ENCODE peak calls at places on chromosome 16, in eight cellular contexts. X is CD4-positive, alpha-beta memory T cell; A is A172; T is stimulated activated CD8-positive, alpha-beta memory T cell treated with anti-CD3 and anti-CD28 coated beads, Interleukin-4, amount 100 ng/mL, for 4 hours; K is endodermal cell; Q is EL; P is Calu3; L is MG63. W is an unnamed sample.

GRCh38 chr16:79658301-79659001 is 57.9 kb upstream of the MAF start:
- DNase-seq in Q (peak; percentile 52), P (peak; percentile 84), T (no peak), L (peak; percentile 73), K (no peak), A (peak; percentile 91), X (no peak), W (peak; percentile 66)

GRCh38 chr16:53864819-53865491 is 161.0 kb downstream of the FTO start:
- DNase-seq in T (no peak), X (no peak), P (peak; percentile 5), L (peak; percentile 51), A (peak; percentile 18), Q (peak; percentile 8), K (no peak), W (no peak)

GRCh38 chr16:8889893-8890548 is 7.9 kb downstream of the LITAFD start:
- DNase-seq in L (no peak), A (no peak), Q (no peak), X (no peak), T (no peak), P (no peak), K (no peak), W (no peak)

GRCh38 chr16:6484931-6485330 is 847.7 kb upstream of the RBFOX1 start:
- DNase-seq in T (no peak), Q (no peak), P (no peak), L (no peak), A (no peak), X (no peak), K (no peak), W (peak; percentile 49)

GRCh38 chr16:47018223-47018891 is 44.9 kb upstream of the DNAJA2 start:
- DNase-seq in P (peak; percentile 72), L (no peak), K (peak; percentile 74), T (no peak), Q (peak; percentile 32), A (peak; percentile 28), X (peak; percentile 30), W (no peak)

GRCh38 chr16:2831203-2831602 is 1.1 kb downstream of the ZG16B start:
- DNase-seq in Q (no peak), A (no peak), K (no peak), X (no peak), T (no peak), P (no peak), L (no peak), W (no peak)

GRCh38 chr16:25045696-25046381 is 30.7 kb upstream of the ARHGAP17 start:
- DNase-seq in L (no peak), X (no peak), T (no peak), P (no peak), Q (peak; percentile 73), K (no peak), A (peak; percentile 89), W (peak; percentile 67)

GRCh38 chr16:51150159-51150893 is 744 bp downstream of the SALL1 start:
- DNase-seq in K (peak; percentile 76), Q (peak; percentile 16), T (no peak), P (no peak), A (no peak), X (no peak), L (no peak), W (no peak)

GRCh38 chr16:52545544-52546262 is 1.2 kb downstream of the TOX3 start:
- DNase-seq in P (no peak), A (no peak), X (no peak), K (peak; percentile 64), L (no peak), T (no peak), Q (no peak), W (no peak)

GRCh38 chr16:8489580-8489979 is 100.7 kb downstream of the TMEM114 start:
- DNase-seq in P (no peak), X (no peak), L (no peak), K (no peak), T (no peak), Q (no peak), A (no peak), W (no peak)

GRCh38 chr16:29806641-29807425 is 504 bp downstream of the MAZ start:
- DNase-seq in X (peak; percentile 49), A (no peak), L (peak; percentile 96), T (no peak), Q (peak; percentile 57), K (peak; percentile 91), P (peak; percentile 75), W (peak; percentile 68)

GRCh38 chr16:62190426-62190825 is 154.2 kb upstream of the CDH8 start:
- DNase-seq in K (no peak), P (no peak), X (no peak), Q (no peak), T (no peak), L (no peak), A (peak; percentile 30), W (no peak)

GRCh38 chr16:68520649-68521086 is 18.4 kb upstream of the ZFP90 start:
- DNase-seq in L (peak; percentile 57), X (peak; percentile 86), T (peak; percentile 72), A (peak; percentile 92), K (peak; percentile 97), P (peak; percentile 96), Q (peak; percentile 73), W (peak; percentile 31)

GRCh38 chr16:11251525-11252481 is 4.2 kb downstream of the SOCS1 start:
- DNase-seq in T (peak; percentile 69), L (no peak), X (peak; percentile 74), A (peak; percentile 59), P (no peak), K (no peak), Q (no peak), W (no peak)

GRCh38 chr16:57826040-57826434 is 23.7 kb upstream of the KIFC3 start:
- DNase-seq in T (no peak), K (no peak), P (no peak), L (no peak), X (no peak), A (no peak), Q (no peak), W (no peak)

GRCh38 chr16:69839798-69840409 is 77.8 kb downstream of the WWP2 start:
- DNase-seq in Q (no peak), T (no peak), K (no peak), L (no peak), X (no peak), P (no peak), A (no peak), W (no peak)

GRCh38 chr16:27489906-27490305 is 59.8 kb downstream of the GTF3C1 start:
- DNase-seq in K (no peak), L (no peak), P (no peak), A (no peak), T (no peak), X (no peak), Q (no peak), W (no peak)

GRCh38 chr16:48156790-48157209 is 1.0 kb upstream of the ABCC12 start:
- DNase-seq in K (peak; percentile 96), X (peak; percentile 77), L (peak; percentile 63), T (peak; percentile 52), P (peak; percentile 94), A (peak; percentile 70), Q (peak; percentile 67), W (peak; percentile 43)

GRCh38 chr16:70455910-70456309 is 1.5 kb downstream of the FCSK start:
- DNase-seq in P (no peak), A (no peak), K (no peak), L (no peak), X (no peak), T (no peak), Q (no peak), W (no peak)

GRCh38 chr16:67786491-67786890 is 19.9 kb downstream of the RANBP10 start:
- DNase-seq in Q (no peak), T (no peak), L (no peak), X (no peak), P (no peak), K (no peak), A (no peak), W (no peak)

GRCh38 chr16:27446721-27447120 is 44.7 kb downstream of the IL21R start:
- DNase-seq in P (no peak), X (peak; percentile 86), A (no peak), L (no peak), T (peak; percentile 75), Q (no peak), K (no peak), W (no peak)